ENCODE peak calls at places on chromosomes 3 and 15, in eight cellular contexts. One of them, this sample, is unnamed.

GRCh38 chr15:50911001-50911400 is 2.5 kb downstream of the AP4E1 start:
- DNase-seq in stimulated activated CD8-positive, alpha-beta memory T cell treated with anti-CD3 and anti-CD28 coated beads, Interleukin-15, amount 100 ng/mL, for 24 hours: no peak
- DNase-seq in stimulated activated CD4-positive, alpha-beta T cell treated with anti-CD3 and anti-CD28 coated beads, Interleukin-4, amount 100 ng/mL, for 24 hours: no peak
- DNase-seq in tibial artery: no peak
- DNase-seq in NCI-H524 treated with DMSO at 0.1 percent for 48 hours: no peak
- DNase-seq in WTC11: no peak
- DNase-seq in fibroblast of mammary gland: no peak
- DNase-seq in activated CD4-positive, alpha-beta T cell treated with anti-CD3 and anti-CD28 coated beads for 36 hours: no peak
- DNase-seq in this sample: no peak

GRCh38 chr15:31214864-31215489 is 111.7 kb upstream of the KLF13 start:
- DNase-seq in fibroblast of mammary gland: peak
- DNase-seq in activated CD4-positive, alpha-beta T cell treated with anti-CD3 and anti-CD28 coated beads for 36 hours: no peak
- DNase-seq in tibial artery: peak
- DNase-seq in stimulated activated CD4-positive, alpha-beta T cell treated with anti-CD3 and anti-CD28 coated beads, Interleukin-4, amount 100 ng/mL, for 24 hours: no peak
- DNase-seq in stimulated activated CD8-positive, alpha-beta memory T cell treated with anti-CD3 and anti-CD28 coated beads, Interleukin-15, amount 100 ng/mL, for 24 hours: no peak
- DNase-seq in WTC11: no peak
- DNase-seq in NCI-H524 treated with DMSO at 0.1 percent for 48 hours: no peak
- DNase-seq in this sample: no peak

GRCh38 chr3:52704611-52705437 is 767 bp downstream of the GLT8D1 start:
- DNase-seq in fibroblast of mammary gland: peak
- DNase-seq in WTC11: no peak
- DNase-seq in stimulated activated CD4-positive, alpha-beta T cell treated with anti-CD3 and anti-CD28 coated beads, Interleukin-4, amount 100 ng/mL, for 24 hours: no peak
- DNase-seq in NCI-H524 treated with DMSO at 0.1 percent for 48 hours: no peak
- DNase-seq in stimulated activated CD8-positive, alpha-beta memory T cell treated with anti-CD3 and anti-CD28 coated beads, Interleukin-15, amount 100 ng/mL, for 24 hours: no peak
- DNase-seq in tibial artery: peak
- DNase-seq in activated CD4-positive, alpha-beta T cell treated with anti-CD3 and anti-CD28 coated beads for 36 hours: peak
- DNase-seq in this sample: peak

GRCh38 chr3:126918223-126918622 is 64.7 kb upstream of the PLXNA1 start:
- DNase-seq in NCI-H524 treated with DMSO at 0.1 percent for 48 hours: no peak
- DNase-seq in stimulated activated CD8-positive, alpha-beta memory T cell treated with anti-CD3 and anti-CD28 coated beads, Interleukin-15, amount 100 ng/mL, for 24 hours: no peak
- DNase-seq in fibroblast of mammary gland: no peak
- DNase-seq in WTC11: no peak
- DNase-seq in stimulated activated CD4-positive, alpha-beta T cell treated with anti-CD3 and anti-CD28 coated beads, Interleukin-4, amount 100 ng/mL, for 24 hours: no peak
- DNase-seq in activated CD4-positive, alpha-beta T cell treated with anti-CD3 and anti-CD28 coated beads for 36 hours: no peak
- DNase-seq in tibial artery: no peak
- DNase-seq in this sample: no peak

GRCh38 chr15:51736646-51737537 is 563 bp downstream of the LYSMD2 start:
- DNase-seq in fibroblast of mammary gland: no peak
- DNase-seq in stimulated activated CD8-positive, alpha-beta memory T cell treated with anti-CD3 and anti-CD28 coated beads, Interleukin-15, amount 100 ng/mL, for 24 hours: peak
- DNase-seq in tibial artery: peak
- DNase-seq in NCI-H524 treated with DMSO at 0.1 percent for 48 hours: peak
- DNase-seq in WTC11: peak
- DNase-seq in activated CD4-positive, alpha-beta T cell treated with anti-CD3 and anti-CD28 coated beads for 36 hours: peak
- DNase-seq in stimulated activated CD4-positive, alpha-beta T cell treated with anti-CD3 and anti-CD28 coated beads, Interleukin-4, amount 100 ng/mL, for 24 hours: peak
- DNase-seq in this sample: peak

GRCh38 chr3:129343643-129344360 is 65.1 kb downstream of the HMCES start:
- DNase-seq in NCI-H524 treated with DMSO at 0.1 percent for 48 hours: no peak
- DNase-seq in stimulated activated CD4-positive, alpha-beta T cell treated with anti-CD3 and anti-CD28 coated beads, Interleukin-4, amount 100 ng/mL, for 24 hours: peak
- DNase-seq in WTC11: peak
- DNase-seq in stimulated activated CD8-positive, alpha-beta memory T cell treated with anti-CD3 and anti-CD28 coated beads, Interleukin-15, amount 100 ng/mL, for 24 hours: no peak
- DNase-seq in tibial artery: no peak
- DNase-seq in fibroblast of mammary gland: peak
- DNase-seq in activated CD4-positive, alpha-beta T cell treated with anti-CD3 and anti-CD28 coated beads for 36 hours: peak
- DNase-seq in this sample: peak

GRCh38 chr3:67876261-67876660 is 221.8 kb upstream of the SUCLG2 start:
- DNase-seq in WTC11: no peak
- DNase-seq in activated CD4-positive, alpha-beta T cell treated with anti-CD3 and anti-CD28 coated beads for 36 hours: no peak
- DNase-seq in stimulated activated CD4-positive, alpha-beta T cell treated with anti-CD3 and anti-CD28 coated beads, Interleukin-4, amount 100 ng/mL, for 24 hours: no peak
- DNase-seq in stimulated activated CD8-positive, alpha-beta memory T cell treated with anti-CD3 and anti-CD28 coated beads, Interleukin-15, amount 100 ng/mL, for 24 hours: no peak
- DNase-seq in tibial artery: no peak
- DNase-seq in NCI-H524 treated with DMSO at 0.1 percent for 48 hours: no peak
- DNase-seq in fibroblast of mammary gland: no peak
- DNase-seq in this sample: no peak

GRCh38 chr3:105865016-105865623 is 3.7 kb downstream of the CBLB start:
- DNase-seq in fibroblast of mammary gland: no peak
- DNase-seq in activated CD4-positive, alpha-beta T cell treated with anti-CD3 and anti-CD28 coated beads for 36 hours: no peak
- DNase-seq in stimulated activated CD8-positive, alpha-beta memory T cell treated with anti-CD3 and anti-CD28 coated beads, Interleukin-15, amount 100 ng/mL, for 24 hours: no peak
- DNase-seq in WTC11: no peak
- DNase-seq in tibial artery: no peak
- DNase-seq in stimulated activated CD4-positive, alpha-beta T cell treated with anti-CD3 and anti-CD28 coated beads, Interleukin-4, amount 100 ng/mL, for 24 hours: no peak
- DNase-seq in NCI-H524 treated with DMSO at 0.1 percent for 48 hours: no peak
- DNase-seq in this sample: no peak

GRCh38 chr15:70068783-70069565 is 28.7 kb downstream of the TLE3 start:
- DNase-seq in WTC11: no peak
- DNase-seq in activated CD4-positive, alpha-beta T cell treated with anti-CD3 and anti-CD28 coated beads for 36 hours: no peak
- DNase-seq in stimulated activated CD4-positive, alpha-beta T cell treated with anti-CD3 and anti-CD28 coated beads, Interleukin-4, amount 100 ng/mL, for 24 hours: no peak
- DNase-seq in tibial artery: no peak
- DNase-seq in stimulated activated CD8-positive, alpha-beta memory T cell treated with anti-CD3 and anti-CD28 coated beads, Interleukin-15, amount 100 ng/mL, for 24 hours: no peak
- DNase-seq in fibroblast of mammary gland: no peak
- DNase-seq in NCI-H524 treated with DMSO at 0.1 percent for 48 hours: no peak
- DNase-seq in this sample: no peak

GRCh38 chr3:11509175-11510000 is 134.3 kb downstream of the VGLL4 start:
- DNase-seq in WTC11: peak
- DNase-seq in fibroblast of mammary gland: peak
- DNase-seq in stimulated activated CD8-positive, alpha-beta memory T cell treated with anti-CD3 and anti-CD28 coated beads, Interleukin-15, amount 100 ng/mL, for 24 hours: no peak
- DNase-seq in NCI-H524 treated with DMSO at 0.1 percent for 48 hours: peak
- DNase-seq in tibial artery: peak
- DNase-seq in activated CD4-positive, alpha-beta T cell treated with anti-CD3 and anti-CD28 coated beads for 36 hours: no peak
- DNase-seq in stimulated activated CD4-positive, alpha-beta T cell treated with anti-CD3 and anti-CD28 coated beads, Interleukin-4, amount 100 ng/mL, for 24 hours: no peak
- DNase-seq in this sample: peak

GRCh38 chr15:32677238-32677750 is 35.8 kb downstream of the SCG5 start:
- DNase-seq in NCI-H524 treated with DMSO at 0.1 percent for 48 hours: no peak
- DNase-seq in stimulated activated CD8-positive, alpha-beta memory T cell treated with anti-CD3 and anti-CD28 coated beads, Interleukin-15, amount 100 ng/mL, for 24 hours: no peak
- DNase-seq in WTC11: no peak
- DNase-seq in activated CD4-positive, alpha-beta T cell treated with anti-CD3 and anti-CD28 coated beads for 36 hours: no peak
- DNase-seq in tibial artery: no peak
- DNase-seq in fibroblast of mammary gland: peak
- DNase-seq in stimulated activated CD4-positive, alpha-beta T cell treated with anti-CD3 and anti-CD28 coated beads, Interleukin-4, amount 100 ng/mL, for 24 hours: no peak
- DNase-seq in this sample: no peak

GRCh38 chr15:38374024-38374423 is 79.9 kb upstream of the FAM98B start:
- DNase-seq in fibroblast of mammary gland: peak
- DNase-seq in WTC11: no peak
- DNase-seq in NCI-H524 treated with DMSO at 0.1 percent for 48 hours: no peak
- DNase-seq in activated CD4-positive, alpha-beta T cell treated with anti-CD3 and anti-CD28 coated beads for 36 hours: no peak
- DNase-seq in stimulated activated CD4-positive, alpha-beta T cell treated with anti-CD3 and anti-CD28 coated beads, Interleukin-4, amount 100 ng/mL, for 24 hours: no peak
- DNase-seq in tibial artery: no peak
- DNase-seq in stimulated activated CD8-positive, alpha-beta memory T cell treated with anti-CD3 and anti-CD28 coated beads, Interleukin-15, amount 100 ng/mL, for 24 hours: no peak
- DNase-seq in this sample: no peak

GRCh38 chr3:134312072-134312872 is 61.6 kb upstream of the RYK start:
- DNase-seq in activated CD4-positive, alpha-beta T cell treated with anti-CD3 and anti-CD28 coated beads for 36 hours: peak
- DNase-seq in WTC11: peak
- DNase-seq in tibial artery: peak
- DNase-seq in stimulated activated CD8-positive, alpha-beta memory T cell treated with anti-CD3 and anti-CD28 coated beads, Interleukin-15, amount 100 ng/mL, for 24 hours: no peak
- DNase-seq in NCI-H524 treated with DMSO at 0.1 percent for 48 hours: no peak
- DNase-seq in stimulated activated CD4-positive, alpha-beta T cell treated with anti-CD3 and anti-CD28 coated beads, Interleukin-4, amount 100 ng/mL, for 24 hours: no peak
- DNase-seq in fibroblast of mammary gland: peak
- DNase-seq in this sample: peak

GRCh38 chr3:189519458-189519857 is 111.7 kb upstream of the TP63 start:
- DNase-seq in tibial artery: no peak
- DNase-seq in fibroblast of mammary gland: no peak
- DNase-seq in activated CD4-positive, alpha-beta T cell treated with anti-CD3 and anti-CD28 coated beads for 36 hours: no peak
- DNase-seq in stimulated activated CD8-positive, alpha-beta memory T cell treated with anti-CD3 and anti-CD28 coated beads, Interleukin-15, amount 100 ng/mL, for 24 hours: no peak
- DNase-seq in NCI-H524 treated with DMSO at 0.1 percent for 48 hours: no peak
- DNase-seq in stimulated activated CD4-positive, alpha-beta T cell treated with anti-CD3 and anti-CD28 coated beads, Interleukin-4, amount 100 ng/mL, for 24 hours: no peak
- DNase-seq in WTC11: no peak
- DNase-seq in this sample: no peak

GRCh38 chr3:128338536-128339400 is 127.9 kb downstream of the DNAJB8 start:
- DNase-seq in NCI-H524 treated with DMSO at 0.1 percent for 48 hours: no peak
- DNase-seq in activated CD4-positive, alpha-beta T cell treated with anti-CD3 and anti-CD28 coated beads for 36 hours: no peak
- DNase-seq in tibial artery: peak
- DNase-seq in fibroblast of mammary gland: no peak
- DNase-seq in WTC11: no peak
- DNase-seq in stimulated activated CD8-positive, alpha-beta memory T cell treated with anti-CD3 and anti-CD28 coated beads, Interleukin-15, amount 100 ng/mL, for 24 hours: no peak
- DNase-seq in stimulated activated CD4-positive, alpha-beta T cell treated with anti-CD3 and anti-CD28 coated beads, Interleukin-4, amount 100 ng/mL, for 24 hours: no peak
- DNase-seq in this sample: no peak

GRCh38 chr3:124032351-124032880 is 40.5 kb upstream of the ROPN1 start:
- DNase-seq in activated CD4-positive, alpha-beta T cell treated with anti-CD3 and anti-CD28 coated beads for 36 hours: no peak
- DNase-seq in stimulated activated CD8-positive, alpha-beta memory T cell treated with anti-CD3 and anti-CD28 coated beads, Interleukin-15, amount 100 ng/mL, for 24 hours: no peak
- DNase-seq in NCI-H524 treated with DMSO at 0.1 percent for 48 hours: no peak
- DNase-seq in WTC11: peak
- DNase-seq in fibroblast of mammary gland: peak
- DNase-seq in tibial artery: peak
- DNase-seq in stimulated activated CD4-positive, alpha-beta T cell treated with anti-CD3 and anti-CD28 coated beads, Interleukin-4, amount 100 ng/mL, for 24 hours: no peak
- DNase-seq in this sample: no peak

GRCh38 chr3:123809597-123809996 is 74.5 kb downstream of the MYLK start:
- DNase-seq in NCI-H524 treated with DMSO at 0.1 percent for 48 hours: no peak
- DNase-seq in fibroblast of mammary gland: no peak
- DNase-seq in stimulated activated CD4-positive, alpha-beta T cell treated with anti-CD3 and anti-CD28 coated beads, Interleukin-4, amount 100 ng/mL, for 24 hours: no peak
- DNase-seq in WTC11: no peak
- DNase-seq in tibial artery: no peak
- DNase-seq in stimulated activated CD8-positive, alpha-beta memory T cell treated with anti-CD3 and anti-CD28 coated beads, Interleukin-15, amount 100 ng/mL, for 24 hours: no peak
- DNase-seq in activated CD4-positive, alpha-beta T cell treated with anti-CD3 and anti-CD28 coated beads for 36 hours: no peak
- DNase-seq in this sample: peak

GRCh38 chr3:137692803-137693431 is 71.2 kb upstream of the SOX14 start:
- DNase-seq in stimulated activated CD4-positive, alpha-beta T cell treated with anti-CD3 and anti-CD28 coated beads, Interleukin-4, amount 100 ng/mL, for 24 hours: no peak
- DNase-seq in tibial artery: no peak
- DNase-seq in stimulated activated CD8-positive, alpha-beta memory T cell treated with anti-CD3 and anti-CD28 coated beads, Interleukin-15, amount 100 ng/mL, for 24 hours: no peak
- DNase-seq in WTC11: peak
- DNase-seq in NCI-H524 treated with DMSO at 0.1 percent for 48 hours: peak
- DNase-seq in fibroblast of mammary gland: peak
- DNase-seq in activated CD4-positive, alpha-beta T cell treated with anti-CD3 and anti-CD28 coated beads for 36 hours: peak
- DNase-seq in this sample: peak

GRCh38 chr3:15263926-15264325 is 57.9 kb downstream of the CAPN7 start:
- DNase-seq in stimulated activated CD8-positive, alpha-beta memory T cell treated with anti-CD3 and anti-CD28 coated beads, Interleukin-15, amount 100 ng/mL, for 24 hours: no peak
- DNase-seq in stimulated activated CD4-positive, alpha-beta T cell treated with anti-CD3 and anti-CD28 coated beads, Interleukin-4, amount 100 ng/mL, for 24 hours: no peak
- DNase-seq in activated CD4-positive, alpha-beta T cell treated with anti-CD3 and anti-CD28 coated beads for 36 hours: no peak
- DNase-seq in fibroblast of mammary gland: no peak
- DNase-seq in tibial artery: no peak
- DNase-seq in WTC11: no peak
- DNase-seq in NCI-H524 treated with DMSO at 0.1 percent for 48 hours: no peak
- DNase-seq in this sample: no peak

GRCh38 chr3:170355738-170356595 is 1.5 kb upstream of the SKIL start:
- DNase-seq in tibial artery: peak
- DNase-seq in stimulated activated CD4-positive, alpha-beta T cell treated with anti-CD3 and anti-CD28 coated beads, Interleukin-4, amount 100 ng/mL, for 24 hours: peak
- DNase-seq in stimulated activated CD8-positive, alpha-beta memory T cell treated with anti-CD3 and anti-CD28 coated beads, Interleukin-15, amount 100 ng/mL, for 24 hours: no peak
- DNase-seq in WTC11: peak
- DNase-seq in fibroblast of mammary gland: peak
- DNase-seq in NCI-H524 treated with DMSO at 0.1 percent for 48 hours: peak
- DNase-seq in activated CD4-positive, alpha-beta T cell treated with anti-CD3 and anti-CD28 coated beads for 36 hours: peak
- DNase-seq in this sample: peak

GRCh38 chr3:50246517-50246954 is 10.5 kb downstream of the GNAI2 start:
- DNase-seq in fibroblast of mammary gland: peak
- DNase-seq in NCI-H524 treated with DMSO at 0.1 percent for 48 hours: no peak
- DNase-seq in tibial artery: no peak
- DNase-seq in activated CD4-positive, alpha-beta T cell treated with anti-CD3 and anti-CD28 coated beads for 36 hours: peak
- DNase-seq in stimulated activated CD4-positive, alpha-beta T cell treated with anti-CD3 and anti-CD28 coated beads, Interleukin-4, amount 100 ng/mL, for 24 hours: peak
- DNase-seq in WTC11: no peak
- DNase-seq in stimulated activated CD8-positive, alpha-beta memory T cell treated with anti-CD3 and anti-CD28 coated beads, Interleukin-15, amount 100 ng/mL, for 24 hours: peak
- DNase-seq in this sample: peak

GRCh38 chr3:125129512-125129962 is 73.7 kb upstream of the HEG1 start:
- DNase-seq in NCI-H524 treated with DMSO at 0.1 percent for 48 hours: peak
- DNase-seq in tibial artery: peak
- DNase-seq in WTC11: no peak
- DNase-seq in stimulated activated CD4-positive, alpha-beta T cell treated with anti-CD3 and anti-CD28 coated beads, Interleukin-4, amount 100 ng/mL, for 24 hours: no peak
- DNase-seq in stimulated activated CD8-positive, alpha-beta memory T cell treated with anti-CD3 and anti-CD28 coated beads, Interleukin-15, amount 100 ng/mL, for 24 hours: no peak
- DNase-seq in fibroblast of mammary gland: peak
- DNase-seq in activated CD4-positive, alpha-beta T cell treated with anti-CD3 and anti-CD28 coated beads for 36 hours: no peak
- DNase-seq in this sample: no peak

GRCh38 chr3:188974856-188975611 is 196.7 kb upstream of the TPRG1 start:
- DNase-seq in tibial artery: no peak
- DNase-seq in stimulated activated CD4-positive, alpha-beta T cell treated with anti-CD3 and anti-CD28 coated beads, Interleukin-4, amount 100 ng/mL, for 24 hours: no peak
- DNase-seq in fibroblast of mammary gland: peak
- DNase-seq in stimulated activated CD8-positive, alpha-beta memory T cell treated with anti-CD3 and anti-CD28 coated beads, Interleukin-15, amount 100 ng/mL, for 24 hours: no peak
- DNase-seq in activated CD4-positive, alpha-beta T cell treated with anti-CD3 and anti-CD28 coated beads for 36 hours: peak
- DNase-seq in WTC11: no peak
- DNase-seq in NCI-H524 treated with DMSO at 0.1 percent for 48 hours: no peak
- DNase-seq in this sample: no peak

GRCh38 chr3:9915252-9916141 is 1.4 kb upstream of the IL17RC start:
- DNase-seq in stimulated activated CD8-positive, alpha-beta memory T cell treated with anti-CD3 and anti-CD28 coated beads, Interleukin-15, amount 100 ng/mL, for 24 hours: no peak
- DNase-seq in fibroblast of mammary gland: peak
- DNase-seq in activated CD4-positive, alpha-beta T cell treated with anti-CD3 and anti-CD28 coated beads for 36 hours: peak
- DNase-seq in WTC11: peak
- DNase-seq in tibial artery: peak
- DNase-seq in NCI-H524 treated with DMSO at 0.1 percent for 48 hours: peak
- DNase-seq in stimulated activated CD4-positive, alpha-beta T cell treated with anti-CD3 and anti-CD28 coated beads, Interleukin-4, amount 100 ng/mL, for 24 hours: peak
- DNase-seq in this sample: peak

GRCh38 chr15:75211436-75212199 is 9.9 kb downstream of the C15orf39 start:
- DNase-seq in activated CD4-positive, alpha-beta T cell treated with anti-CD3 and anti-CD28 coated beads for 36 hours: no peak
- DNase-seq in stimulated activated CD8-positive, alpha-beta memory T cell treated with anti-CD3 and anti-CD28 coated beads, Interleukin-15, amount 100 ng/mL, for 24 hours: no peak
- DNase-seq in WTC11: no peak
- DNase-seq in tibial artery: no peak
- DNase-seq in stimulated activated CD4-positive, alpha-beta T cell treated with anti-CD3 and anti-CD28 coated beads, Interleukin-4, amount 100 ng/mL, for 24 hours: no peak
- DNase-seq in NCI-H524 treated with DMSO at 0.1 percent for 48 hours: no peak
- DNase-seq in fibroblast of mammary gland: peak
- DNase-seq in this sample: no peak

GRCh38 chr3:115595611-115596010 is 27.7 kb upstream of the GAP43 start:
- DNase-seq in tibial artery: no peak
- DNase-seq in WTC11: no peak
- DNase-seq in NCI-H524 treated with DMSO at 0.1 percent for 48 hours: no peak
- DNase-seq in fibroblast of mammary gland: no peak
- DNase-seq in stimulated activated CD8-positive, alpha-beta memory T cell treated with anti-CD3 and anti-CD28 coated beads, Interleukin-15, amount 100 ng/mL, for 24 hours: no peak
- DNase-seq in activated CD4-positive, alpha-beta T cell treated with anti-CD3 and anti-CD28 coated beads for 36 hours: no peak
- DNase-seq in stimulated activated CD4-positive, alpha-beta T cell treated with anti-CD3 and anti-CD28 coated beads, Interleukin-4, amount 100 ng/mL, for 24 hours: no peak
- DNase-seq in this sample: no peak

GRCh38 chr15:64948916-64949315 is 37.2 kb downstream of the ANKDD1A start:
- DNase-seq in stimulated activated CD8-positive, alpha-beta memory T cell treated with anti-CD3 and anti-CD28 coated beads, Interleukin-15, amount 100 ng/mL, for 24 hours: no peak
- DNase-seq in activated CD4-positive, alpha-beta T cell treated with anti-CD3 and anti-CD28 coated beads for 36 hours: no peak
- DNase-seq in WTC11: no peak
- DNase-seq in tibial artery: no peak
- DNase-seq in NCI-H524 treated with DMSO at 0.1 percent for 48 hours: no peak
- DNase-seq in stimulated activated CD4-positive, alpha-beta T cell treated with anti-CD3 and anti-CD28 coated beads, Interleukin-4, amount 100 ng/mL, for 24 hours: no peak
- DNase-seq in fibroblast of mammary gland: no peak
- DNase-seq in this sample: no peak